ENCODE peak calls at places on chromosomes 5 and 9, in eight cellular contexts. One of them, this sample, is unnamed.

GRCh38 chr5:158755971-158756370 is 343.7 kb downstream of the EBF1 start:
- DNase-seq in activated B cell treated with CpG ODN at 0.5 μM for 24 hours: no peak
- DNase-seq in endothelial cell: no peak
- DNase-seq in NCI-H187 treated with DMSO at 0.1 percent for 48 hours: no peak
- DNase-seq in stimulated activated CD4-positive, alpha-beta T cell treated with anti-CD3 and anti-CD28 coated beads, Interleukin-4, amount 100 ng/mL, for 24 hours: no peak
- DNase-seq in iPS-NIHi11: no peak
- DNase-seq in fibroblast of lung: peak; percentile 73
- DNase-seq in aorta: no peak
- DNase-seq in this sample: no peak

GRCh38 chr5:1975406-1975715 is 92.6 kb upstream of the IRX4 start:
- DNase-seq in activated B cell treated with CpG ODN at 0.5 μM for 24 hours: no peak
- DNase-seq in endothelial cell: no peak
- DNase-seq in NCI-H187 treated with DMSO at 0.1 percent for 48 hours: no peak
- DNase-seq in stimulated activated CD4-positive, alpha-beta T cell treated with anti-CD3 and anti-CD28 coated beads, Interleukin-4, amount 100 ng/mL, for 24 hours: no peak
- DNase-seq in iPS-NIHi11: no peak
- DNase-seq in fibroblast of lung: no peak
- DNase-seq in aorta: no peak
- DNase-seq in this sample: no peak

GRCh38 chr9:120369608-120370220 is 210.3 kb downstream of the CDK5RAP2 start:
- DNase-seq in activated B cell treated with CpG ODN at 0.5 μM for 24 hours: no peak
- DNase-seq in endothelial cell: no peak
- DNase-seq in NCI-H187 treated with DMSO at 0.1 percent for 48 hours: no peak
- DNase-seq in stimulated activated CD4-positive, alpha-beta T cell treated with anti-CD3 and anti-CD28 coated beads, Interleukin-4, amount 100 ng/mL, for 24 hours: no peak
- DNase-seq in iPS-NIHi11: no peak
- DNase-seq in fibroblast of lung: peak; percentile 50
- DNase-seq in aorta: no peak
- DNase-seq in this sample: no peak

GRCh38 chr5:123810253-123810652 is 298.3 kb downstream of the CSNK1G3 start:
- DNase-seq in activated B cell treated with CpG ODN at 0.5 μM for 24 hours: no peak
- DNase-seq in endothelial cell: no peak
- DNase-seq in NCI-H187 treated with DMSO at 0.1 percent for 48 hours: no peak
- DNase-seq in stimulated activated CD4-positive, alpha-beta T cell treated with anti-CD3 and anti-CD28 coated beads, Interleukin-4, amount 100 ng/mL, for 24 hours: no peak
- DNase-seq in iPS-NIHi11: no peak
- DNase-seq in fibroblast of lung: no peak
- DNase-seq in aorta: no peak
- DNase-seq in this sample: no peak

GRCh38 chr5:66642538-66642937 is 46.3 kb downstream of the MAST4 start:
- DNase-seq in activated B cell treated with CpG ODN at 0.5 μM for 24 hours: no peak
- DNase-seq in endothelial cell: no peak
- DNase-seq in NCI-H187 treated with DMSO at 0.1 percent for 48 hours: no peak
- DNase-seq in stimulated activated CD4-positive, alpha-beta T cell treated with anti-CD3 and anti-CD28 coated beads, Interleukin-4, amount 100 ng/mL, for 24 hours: no peak
- DNase-seq in iPS-NIHi11: no peak
- DNase-seq in fibroblast of lung: no peak
- DNase-seq in aorta: no peak
- DNase-seq in this sample: no peak

GRCh38 chr5:144484124-144484897 is 313.6 kb downstream of the KCTD16 start:
- DNase-seq in activated B cell treated with CpG ODN at 0.5 μM for 24 hours: no peak
- DNase-seq in endothelial cell: no peak
- DNase-seq in NCI-H187 treated with DMSO at 0.1 percent for 48 hours: no peak
- DNase-seq in stimulated activated CD4-positive, alpha-beta T cell treated with anti-CD3 and anti-CD28 coated beads, Interleukin-4, amount 100 ng/mL, for 24 hours: no peak
- DNase-seq in iPS-NIHi11: no peak
- DNase-seq in fibroblast of lung: peak; percentile 92
- DNase-seq in aorta: no peak
- DNase-seq in this sample: no peak

GRCh38 chr5:142906863-142907671 is 136.9 kb downstream of the ARHGAP26 start:
- DNase-seq in activated B cell treated with CpG ODN at 0.5 μM for 24 hours: no peak
- DNase-seq in endothelial cell: no peak
- DNase-seq in NCI-H187 treated with DMSO at 0.1 percent for 48 hours: no peak
- DNase-seq in stimulated activated CD4-positive, alpha-beta T cell treated with anti-CD3 and anti-CD28 coated beads, Interleukin-4, amount 100 ng/mL, for 24 hours: no peak
- DNase-seq in iPS-NIHi11: no peak
- DNase-seq in fibroblast of lung: peak; percentile 60
- DNase-seq in aorta: no peak
- DNase-seq in this sample: no peak

GRCh38 chr5:178793156-178793555 is 62.7 kb upstream of the ZNF354A start:
- DNase-seq in activated B cell treated with CpG ODN at 0.5 μM for 24 hours: no peak
- DNase-seq in endothelial cell: peak; percentile 27
- DNase-seq in NCI-H187 treated with DMSO at 0.1 percent for 48 hours: no peak
- DNase-seq in stimulated activated CD4-positive, alpha-beta T cell treated with anti-CD3 and anti-CD28 coated beads, Interleukin-4, amount 100 ng/mL, for 24 hours: no peak
- DNase-seq in iPS-NIHi11: peak; percentile 76
- DNase-seq in fibroblast of lung: no peak
- DNase-seq in aorta: no peak
- DNase-seq in this sample: peak; percentile 59

GRCh38 chr5:54415896-54416640 is 39.4 kb upstream of the HSPB3 start:
- DNase-seq in activated B cell treated with CpG ODN at 0.5 μM for 24 hours: no peak
- DNase-seq in endothelial cell: no peak
- DNase-seq in NCI-H187 treated with DMSO at 0.1 percent for 48 hours: no peak
- DNase-seq in stimulated activated CD4-positive, alpha-beta T cell treated with anti-CD3 and anti-CD28 coated beads, Interleukin-4, amount 100 ng/mL, for 24 hours: no peak
- DNase-seq in iPS-NIHi11: no peak
- DNase-seq in fibroblast of lung: peak; percentile 40
- DNase-seq in aorta: no peak
- DNase-seq in this sample: no peak

GRCh38 chr9:93968451-93969327 is 13.5 kb upstream of the BARX1 start:
- DNase-seq in activated B cell treated with CpG ODN at 0.5 μM for 24 hours: no peak
- DNase-seq in endothelial cell: no peak
- DNase-seq in NCI-H187 treated with DMSO at 0.1 percent for 48 hours: no peak
- DNase-seq in stimulated activated CD4-positive, alpha-beta T cell treated with anti-CD3 and anti-CD28 coated beads, Interleukin-4, amount 100 ng/mL, for 24 hours: no peak
- DNase-seq in iPS-NIHi11: no peak
- DNase-seq in fibroblast of lung: peak; percentile 45
- DNase-seq in aorta: no peak
- DNase-seq in this sample: no peak

GRCh38 chr5:172816887-172817418 is 17.1 kb upstream of the ERGIC1 start:
- DNase-seq in activated B cell treated with CpG ODN at 0.5 μM for 24 hours: no peak
- DNase-seq in endothelial cell: no peak
- DNase-seq in NCI-H187 treated with DMSO at 0.1 percent for 48 hours: no peak
- DNase-seq in stimulated activated CD4-positive, alpha-beta T cell treated with anti-CD3 and anti-CD28 coated beads, Interleukin-4, amount 100 ng/mL, for 24 hours: no peak
- DNase-seq in iPS-NIHi11: no peak
- DNase-seq in fibroblast of lung: peak; percentile 78
- DNase-seq in aorta: no peak
- DNase-seq in this sample: no peak

GRCh38 chr9:112555844-112556482 is 69.3 kb downstream of the KIAA1958 start:
- DNase-seq in activated B cell treated with CpG ODN at 0.5 μM for 24 hours: no peak
- DNase-seq in endothelial cell: no peak
- DNase-seq in NCI-H187 treated with DMSO at 0.1 percent for 48 hours: no peak
- DNase-seq in stimulated activated CD4-positive, alpha-beta T cell treated with anti-CD3 and anti-CD28 coated beads, Interleukin-4, amount 100 ng/mL, for 24 hours: no peak
- DNase-seq in iPS-NIHi11: no peak
- DNase-seq in fibroblast of lung: no peak
- DNase-seq in aorta: no peak
- DNase-seq in this sample: no peak

GRCh38 chr5:116454417-116454927 is 120.2 kb downstream of the SEMA6A start:
- DNase-seq in activated B cell treated with CpG ODN at 0.5 μM for 24 hours: no peak
- DNase-seq in endothelial cell: no peak
- DNase-seq in NCI-H187 treated with DMSO at 0.1 percent for 48 hours: no peak
- DNase-seq in stimulated activated CD4-positive, alpha-beta T cell treated with anti-CD3 and anti-CD28 coated beads, Interleukin-4, amount 100 ng/mL, for 24 hours: no peak
- DNase-seq in iPS-NIHi11: no peak
- DNase-seq in fibroblast of lung: peak; percentile 96
- DNase-seq in aorta: peak; percentile 48
- DNase-seq in this sample: no peak

GRCh38 chr5:94969174-94969573 is 315.7 kb downstream of the MCTP1 start:
- DNase-seq in activated B cell treated with CpG ODN at 0.5 μM for 24 hours: no peak
- DNase-seq in endothelial cell: no peak
- DNase-seq in NCI-H187 treated with DMSO at 0.1 percent for 48 hours: no peak
- DNase-seq in stimulated activated CD4-positive, alpha-beta T cell treated with anti-CD3 and anti-CD28 coated beads, Interleukin-4, amount 100 ng/mL, for 24 hours: no peak
- DNase-seq in iPS-NIHi11: no peak
- DNase-seq in fibroblast of lung: peak; percentile 17
- DNase-seq in aorta: no peak
- DNase-seq in this sample: no peak

GRCh38 chr5:160030631-160031377 is 21.9 kb downstream of the TTC1 start:
- DNase-seq in activated B cell treated with CpG ODN at 0.5 μM for 24 hours: no peak
- DNase-seq in endothelial cell: no peak
- DNase-seq in NCI-H187 treated with DMSO at 0.1 percent for 48 hours: no peak
- DNase-seq in stimulated activated CD4-positive, alpha-beta T cell treated with anti-CD3 and anti-CD28 coated beads, Interleukin-4, amount 100 ng/mL, for 24 hours: no peak
- DNase-seq in iPS-NIHi11: no peak
- DNase-seq in fibroblast of lung: peak; percentile 70
- DNase-seq in aorta: no peak
- DNase-seq in this sample: no peak

GRCh38 chr9:120383999-120384924 is 195.7 kb downstream of the CDK5RAP2 start:
- DNase-seq in activated B cell treated with CpG ODN at 0.5 μM for 24 hours: no peak
- DNase-seq in endothelial cell: no peak
- DNase-seq in NCI-H187 treated with DMSO at 0.1 percent for 48 hours: no peak
- DNase-seq in stimulated activated CD4-positive, alpha-beta T cell treated with anti-CD3 and anti-CD28 coated beads, Interleukin-4, amount 100 ng/mL, for 24 hours: no peak
- DNase-seq in iPS-NIHi11: peak; percentile 42
- DNase-seq in fibroblast of lung: peak; percentile 82
- DNase-seq in aorta: peak; percentile 82
- DNase-seq in this sample: no peak

GRCh38 chr5:146815423-146815822 is 63.1 kb downstream of the PPP2R2B start:
- DNase-seq in activated B cell treated with CpG ODN at 0.5 μM for 24 hours: no peak
- DNase-seq in endothelial cell: no peak
- DNase-seq in NCI-H187 treated with DMSO at 0.1 percent for 48 hours: no peak
- DNase-seq in stimulated activated CD4-positive, alpha-beta T cell treated with anti-CD3 and anti-CD28 coated beads, Interleukin-4, amount 100 ng/mL, for 24 hours: no peak
- DNase-seq in iPS-NIHi11: no peak
- DNase-seq in fibroblast of lung: no peak
- DNase-seq in aorta: no peak
- DNase-seq in this sample: no peak

GRCh38 chr5:103258957-103259704 is 568 bp downstream of the MACIR start:
- DNase-seq in activated B cell treated with CpG ODN at 0.5 μM for 24 hours: peak; percentile 70
- DNase-seq in endothelial cell: peak; percentile 63
- DNase-seq in NCI-H187 treated with DMSO at 0.1 percent for 48 hours: no peak
- DNase-seq in stimulated activated CD4-positive, alpha-beta T cell treated with anti-CD3 and anti-CD28 coated beads, Interleukin-4, amount 100 ng/mL, for 24 hours: peak; percentile 54
- DNase-seq in iPS-NIHi11: peak; percentile 67
- DNase-seq in fibroblast of lung: peak; percentile 47
- DNase-seq in aorta: peak; percentile 70
- DNase-seq in this sample: no peak

GRCh38 chr5:1877434-1878049 is 5.2 kb downstream of the IRX4 start:
- DNase-seq in activated B cell treated with CpG ODN at 0.5 μM for 24 hours: no peak
- DNase-seq in endothelial cell: no peak
- DNase-seq in NCI-H187 treated with DMSO at 0.1 percent for 48 hours: no peak
- DNase-seq in stimulated activated CD4-positive, alpha-beta T cell treated with anti-CD3 and anti-CD28 coated beads, Interleukin-4, amount 100 ng/mL, for 24 hours: no peak
- DNase-seq in iPS-NIHi11: no peak
- DNase-seq in fibroblast of lung: no peak
- DNase-seq in aorta: no peak
- DNase-seq in this sample: no peak

GRCh38 chr5:84242286-84242685 is 142.4 kb downstream of the EDIL3 start:
- DNase-seq in activated B cell treated with CpG ODN at 0.5 μM for 24 hours: no peak
- DNase-seq in endothelial cell: no peak
- DNase-seq in NCI-H187 treated with DMSO at 0.1 percent for 48 hours: no peak
- DNase-seq in stimulated activated CD4-positive, alpha-beta T cell treated with anti-CD3 and anti-CD28 coated beads, Interleukin-4, amount 100 ng/mL, for 24 hours: no peak
- DNase-seq in iPS-NIHi11: no peak
- DNase-seq in fibroblast of lung: peak; percentile 94
- DNase-seq in aorta: peak; percentile 63
- DNase-seq in this sample: no peak

GRCh38 chr5:78497573-78498533 is 137.4 kb downstream of the SCAMP1 start:
- DNase-seq in activated B cell treated with CpG ODN at 0.5 μM for 24 hours: no peak
- DNase-seq in endothelial cell: no peak
- DNase-seq in NCI-H187 treated with DMSO at 0.1 percent for 48 hours: no peak
- DNase-seq in stimulated activated CD4-positive, alpha-beta T cell treated with anti-CD3 and anti-CD28 coated beads, Interleukin-4, amount 100 ng/mL, for 24 hours: no peak
- DNase-seq in iPS-NIHi11: no peak
- DNase-seq in fibroblast of lung: peak; percentile 62
- DNase-seq in aorta: no peak
- DNase-seq in this sample: no peak

GRCh38 chr9:133427658-133428348 is 5.6 kb downstream of the ADAMTS13 start:
- DNase-seq in activated B cell treated with CpG ODN at 0.5 μM for 24 hours: no peak
- DNase-seq in endothelial cell: no peak
- DNase-seq in NCI-H187 treated with DMSO at 0.1 percent for 48 hours: no peak
- DNase-seq in stimulated activated CD4-positive, alpha-beta T cell treated with anti-CD3 and anti-CD28 coated beads, Interleukin-4, amount 100 ng/mL, for 24 hours: no peak
- DNase-seq in iPS-NIHi11: no peak
- DNase-seq in fibroblast of lung: no peak
- DNase-seq in aorta: no peak
- DNase-seq in this sample: no peak

GRCh38 chr5:72134226-72134625 is 27.0 kb downstream of the MAP1B start:
- DNase-seq in activated B cell treated with CpG ODN at 0.5 μM for 24 hours: no peak
- DNase-seq in endothelial cell: no peak
- DNase-seq in NCI-H187 treated with DMSO at 0.1 percent for 48 hours: no peak
- DNase-seq in stimulated activated CD4-positive, alpha-beta T cell treated with anti-CD3 and anti-CD28 coated beads, Interleukin-4, amount 100 ng/mL, for 24 hours: no peak
- DNase-seq in iPS-NIHi11: peak; percentile 39
- DNase-seq in fibroblast of lung: peak; percentile 61
- DNase-seq in aorta: no peak
- DNase-seq in this sample: no peak

GRCh38 chr5:40401281-40401680 is 278.4 kb upstream of the PTGER4 start:
- DNase-seq in activated B cell treated with CpG ODN at 0.5 μM for 24 hours: no peak
- DNase-seq in endothelial cell: no peak
- DNase-seq in NCI-H187 treated with DMSO at 0.1 percent for 48 hours: no peak
- DNase-seq in stimulated activated CD4-positive, alpha-beta T cell treated with anti-CD3 and anti-CD28 coated beads, Interleukin-4, amount 100 ng/mL, for 24 hours: no peak
- DNase-seq in iPS-NIHi11: no peak
- DNase-seq in fibroblast of lung: no peak
- DNase-seq in aorta: no peak
- DNase-seq in this sample: no peak

GRCh38 chr5:107875834-107876233 is 205.1 kb upstream of the EFNA5 start:
- DNase-seq in activated B cell treated with CpG ODN at 0.5 μM for 24 hours: no peak
- DNase-seq in endothelial cell: no peak
- DNase-seq in NCI-H187 treated with DMSO at 0.1 percent for 48 hours: no peak
- DNase-seq in stimulated activated CD4-positive, alpha-beta T cell treated with anti-CD3 and anti-CD28 coated beads, Interleukin-4, amount 100 ng/mL, for 24 hours: no peak
- DNase-seq in iPS-NIHi11: peak; percentile 66
- DNase-seq in fibroblast of lung: peak; percentile 86
- DNase-seq in aorta: no peak
- DNase-seq in this sample: no peak

GRCh38 chr5:33309076-33309475 is 131.7 kb upstream of the TARS1 start:
- DNase-seq in activated B cell treated with CpG ODN at 0.5 μM for 24 hours: no peak
- DNase-seq in endothelial cell: no peak
- DNase-seq in NCI-H187 treated with DMSO at 0.1 percent for 48 hours: no peak
- DNase-seq in stimulated activated CD4-positive, alpha-beta T cell treated with anti-CD3 and anti-CD28 coated beads, Interleukin-4, amount 100 ng/mL, for 24 hours: no peak
- DNase-seq in iPS-NIHi11: no peak
- DNase-seq in fibroblast of lung: no peak
- DNase-seq in aorta: no peak
- DNase-seq in this sample: no peak

GRCh38 chr5:134992148-134992547 is 24.4 kb downstream of the CATSPER3 start:
- DNase-seq in activated B cell treated with CpG ODN at 0.5 μM for 24 hours: no peak
- DNase-seq in endothelial cell: no peak
- DNase-seq in NCI-H187 treated with DMSO at 0.1 percent for 48 hours: no peak
- DNase-seq in stimulated activated CD4-positive, alpha-beta T cell treated with anti-CD3 and anti-CD28 coated beads, Interleukin-4, amount 100 ng/mL, for 24 hours: no peak
- DNase-seq in iPS-NIHi11: no peak
- DNase-seq in fibroblast of lung: no peak
- DNase-seq in aorta: no peak
- DNase-seq in this sample: no peak

GRCh38 chr9:12554636-12555035 is 138.5 kb upstream of the TYRP1 start:
- DNase-seq in activated B cell treated with CpG ODN at 0.5 μM for 24 hours: no peak
- DNase-seq in endothelial cell: peak; percentile 26
- DNase-seq in NCI-H187 treated with DMSO at 0.1 percent for 48 hours: no peak
- DNase-seq in stimulated activated CD4-positive, alpha-beta T cell treated with anti-CD3 and anti-CD28 coated beads, Interleukin-4, amount 100 ng/mL, for 24 hours: no peak
- DNase-seq in iPS-NIHi11: no peak
- DNase-seq in fibroblast of lung: peak; percentile 3
- DNase-seq in aorta: no peak
- DNase-seq in this sample: no peak

GRCh38 chr9:126915846-126916543 is 1.4 kb downstream of the RALGPS1 start:
- DNase-seq in activated B cell treated with CpG ODN at 0.5 μM for 24 hours: no peak
- DNase-seq in endothelial cell: no peak
- DNase-seq in NCI-H187 treated with DMSO at 0.1 percent for 48 hours: no peak
- DNase-seq in stimulated activated CD4-positive, alpha-beta T cell treated with anti-CD3 and anti-CD28 coated beads, Interleukin-4, amount 100 ng/mL, for 24 hours: no peak
- DNase-seq in iPS-NIHi11: no peak
- DNase-seq in fibroblast of lung: no peak
- DNase-seq in aorta: no peak
- DNase-seq in this sample: no peak

GRCh38 chr9:98870782-98871455 is 63.4 kb downstream of the GALNT12 start:
- DNase-seq in activated B cell treated with CpG ODN at 0.5 μM for 24 hours: no peak
- DNase-seq in endothelial cell: no peak
- DNase-seq in NCI-H187 treated with DMSO at 0.1 percent for 48 hours: no peak
- DNase-seq in stimulated activated CD4-positive, alpha-beta T cell treated with anti-CD3 and anti-CD28 coated beads, Interleukin-4, amount 100 ng/mL, for 24 hours: no peak
- DNase-seq in iPS-NIHi11: no peak
- DNase-seq in fibroblast of lung: no peak
- DNase-seq in aorta: no peak
- DNase-seq in this sample: no peak

GRCh38 chr9:5976668-5977397 is 38.6 kb downstream of the RANBP6 start:
- DNase-seq in activated B cell treated with CpG ODN at 0.5 μM for 24 hours: no peak
- DNase-seq in endothelial cell: no peak
- DNase-seq in NCI-H187 treated with DMSO at 0.1 percent for 48 hours: no peak
- DNase-seq in stimulated activated CD4-positive, alpha-beta T cell treated with anti-CD3 and anti-CD28 coated beads, Interleukin-4, amount 100 ng/mL, for 24 hours: no peak
- DNase-seq in iPS-NIHi11: no peak
- DNase-seq in fibroblast of lung: no peak
- DNase-seq in aorta: no peak
- DNase-seq in this sample: no peak

GRCh38 chr9:83219924-83220438 is 157.0 kb upstream of the RASEF start:
- DNase-seq in activated B cell treated with CpG ODN at 0.5 μM for 24 hours: no peak
- DNase-seq in endothelial cell: no peak
- DNase-seq in NCI-H187 treated with DMSO at 0.1 percent for 48 hours: no peak
- DNase-seq in stimulated activated CD4-positive, alpha-beta T cell treated with anti-CD3 and anti-CD28 coated beads, Interleukin-4, amount 100 ng/mL, for 24 hours: no peak
- DNase-seq in iPS-NIHi11: no peak
- DNase-seq in fibroblast of lung: no peak
- DNase-seq in aorta: no peak
- DNase-seq in this sample: no peak

GRCh38 chr9:97396256-97396655 is 15.6 kb upstream of the TDRD7 start:
- DNase-seq in activated B cell treated with CpG ODN at 0.5 μM for 24 hours: no peak
- DNase-seq in endothelial cell: no peak
- DNase-seq in NCI-H187 treated with DMSO at 0.1 percent for 48 hours: no peak
- DNase-seq in stimulated activated CD4-positive, alpha-beta T cell treated with anti-CD3 and anti-CD28 coated beads, Interleukin-4, amount 100 ng/mL, for 24 hours: no peak
- DNase-seq in iPS-NIHi11: no peak
- DNase-seq in fibroblast of lung: no peak
- DNase-seq in aorta: no peak
- DNase-seq in this sample: no peak

GRCh38 chr9:70411141-70411929 is 3.1 kb downstream of the KLF9 start:
- DNase-seq in activated B cell treated with CpG ODN at 0.5 μM for 24 hours: no peak
- DNase-seq in endothelial cell: no peak
- DNase-seq in NCI-H187 treated with DMSO at 0.1 percent for 48 hours: no peak
- DNase-seq in stimulated activated CD4-positive, alpha-beta T cell treated with anti-CD3 and anti-CD28 coated beads, Interleukin-4, amount 100 ng/mL, for 24 hours: peak; percentile 65
- DNase-seq in iPS-NIHi11: no peak
- DNase-seq in fibroblast of lung: peak; percentile 78
- DNase-seq in aorta: peak; percentile 73
- DNase-seq in this sample: no peak

This sample was measured in iPS DF 19.7.